ENCODE peak calls at places on chromosome 6, in five cellular contexts. B is spleen, D is heart left ventricle, Y is erythroblast, L is A549. S is an unnamed sample.

GRCh38 chr6:21935561-21936028 is 342.0 kb downstream of the SOX4 start:
- DNase-seq in B (no peak), L (no peak), Y (peak), D (no peak), S (no peak)

GRCh38 chr6:1698527-1698926 is 88.8 kb downstream of the FOXC1 start:
- DNase-seq in Y (no peak), L (no peak), D (no peak), B (no peak), S (no peak)

GRCh38 chr6:153411249-153411648 is 280.2 kb upstream of the RGS17 start:
- DNase-seq in L (no peak), D (no peak), B (no peak), Y (no peak), S (no peak)

GRCh38 chr6:111628117-111628866 is 22.6 kb upstream of the TRAF3IP2 start:
- DNase-seq in D (no peak), Y (no peak), L (no peak), B (no peak), S (no peak)

GRCh38 chr6:57109905-57110304 is 19.9 kb downstream of the ZNF451 start:
- DNase-seq in D (no peak), L (no peak), Y (no peak), B (no peak), S (no peak)

GRCh38 chr6:130620338-130620781 is 206.8 kb upstream of the SMLR1 start:
- DNase-seq in Y (no peak), B (no peak), D (no peak), L (no peak), S (no peak)

GRCh38 chr6:134714113-134714512 is 235.8 kb downstream of the ALDH8A1 start:
- DNase-seq in Y (no peak), B (no peak), L (no peak), D (no peak), S (no peak)

GRCh38 chr6:146850981-146851380 is 252.2 kb downstream of the ADGB start:
- DNase-seq in L (no peak), Y (no peak), D (no peak), B (no peak), S (no peak)

GRCh38 chr6:16764188-16764950 is 3.1 kb upstream of the ATXN1 start:
- DNase-seq in L (no peak), D (no peak), Y (no peak), B (no peak), S (no peak)

GRCh38 chr6:34242252-34243130 is 5.8 kb downstream of the HMGA1 start:
- DNase-seq in Y (no peak), D (no peak), B (peak), L (no peak), S (peak)

GRCh38 chr6:136550330-136551071 is at the start of gene MAP7:
- DNase-seq in L (peak), D (peak), B (peak), Y (peak), S (no peak)

GRCh38 chr6:93419304-93420162 is at the start of gene EPHA7:
- DNase-seq in B (peak), L (peak), Y (peak), D (peak), S (peak)

GRCh38 chr6:109174911-109175310 is 79.6 kb downstream of the CEP57L1 start:
- DNase-seq in D (no peak), B (no peak), L (no peak), Y (no peak), S (no peak)

GRCh38 chr6:51112731-51113130 is 294.1 kb downstream of the TFAP2B start:
- DNase-seq in L (no peak), Y (no peak), D (no peak), B (no peak), S (no peak)

GRCh38 chr6:106372838-106373501 is 12.5 kb downstream of the CRYBG1 start:
- DNase-seq in D (no peak), B (no peak), L (no peak), Y (no peak), S (no peak)

GRCh38 chr6:41707565-41708200 is 27.7 kb downstream of the TFEB start:
- DNase-seq in B (peak), D (no peak), Y (no peak), L (no peak), S (no peak)

GRCh38 chr6:168934856-168935627 is 318.6 kb downstream of the THBS2 start:
- DNase-seq in L (no peak), D (no peak), Y (no peak), B (no peak), S (peak)

GRCh38 chr6:98871057-98871456 is 36.7 kb downstream of the POU3F2 start:
- DNase-seq in B (no peak), L (no peak), Y (no peak), D (no peak), S (no peak)

GRCh38 chr6:170177383-170178265 is 113.3 kb downstream of the DLL1 start:
- DNase-seq in Y (peak), B (peak), L (no peak), D (no peak), S (peak)

GRCh38 chr6:33215761-33216649 is 7.7 kb downstream of the RING1 start:
- DNase-seq in L (no peak), Y (no peak), D (no peak), B (no peak), S (no peak)

GRCh38 chr6:9795880-9796279 is 619.0 kb downstream of the TFAP2A start:
- DNase-seq in D (no peak), Y (no peak), L (no peak), B (no peak), S (no peak)

GRCh38 chr6:116159782-116160524 is 34.0 kb upstream of the COL10A1 start:
- DNase-seq in B (no peak), D (no peak), Y (no peak), L (no peak), S (no peak)

GRCh38 chr6:169804427-169804826 is 53.0 kb downstream of the ERMARD start:
- DNase-seq in Y (no peak), D (no peak), L (no peak), B (no peak), S (peak)

GRCh38 chr6:154377726-154378125 is 21.1 kb upstream of the IPCEF1 start:
- DNase-seq in D (no peak), Y (no peak), B (no peak), L (no peak), S (no peak)

GRCh38 chr6:44254957-44255808 is 2.1 kb downstream of the SLC35B2 start:
- DNase-seq in D (no peak), Y (no peak), B (peak), L (peak), S (no peak)

GRCh38 chr6:135434095-135434494 is 63.4 kb downstream of the AHI1 start:
- DNase-seq in Y (no peak), L (no peak), B (no peak), D (no peak), S (no peak)

GRCh38 chr6:105753184-105754097 is 332.7 kb upstream of the PRDM1 start:
- DNase-seq in D (no peak), Y (no peak), L (no peak), B (no peak), S (no peak)

GRCh38 chr6:55822815-55823214 is 52.6 kb downstream of the BMP5 start:
- DNase-seq in Y (no peak), B (no peak), D (no peak), L (no peak), S (no peak)

GRCh38 chr6:125773387-125774341 is 17.1 kb upstream of the NCOA7 start:
- DNase-seq in B (no peak), L (no peak), Y (no peak), D (no peak), S (no peak)

GRCh38 chr6:89048985-89049384 is 31.6 kb upstream of the PNRC1 start:
- DNase-seq in D (no peak), L (no peak), B (no peak), Y (no peak), S (no peak)

GRCh38 chr6:122405417-122405816 is 6.0 kb downstream of the HSF2 start:
- DNase-seq in D (no peak), L (no peak), B (no peak), Y (peak), S (no peak)

GRCh38 chr6:21115111-21115510 is 478.4 kb upstream of the SOX4 start:
- DNase-seq in D (no peak), Y (no peak), B (no peak), L (no peak), S (no peak)

GRCh38 chr6:162123797-162124196 is 603.8 kb downstream of the PRKN start:
- DNase-seq in B (no peak), D (peak), L (peak), Y (no peak), S (peak)

GRCh38 chr6:99995916-99996315 is 1.9 kb upstream of the MCHR2 start:
- DNase-seq in B (no peak), L (no peak), D (no peak), Y (no peak), S (no peak)

DNA sequence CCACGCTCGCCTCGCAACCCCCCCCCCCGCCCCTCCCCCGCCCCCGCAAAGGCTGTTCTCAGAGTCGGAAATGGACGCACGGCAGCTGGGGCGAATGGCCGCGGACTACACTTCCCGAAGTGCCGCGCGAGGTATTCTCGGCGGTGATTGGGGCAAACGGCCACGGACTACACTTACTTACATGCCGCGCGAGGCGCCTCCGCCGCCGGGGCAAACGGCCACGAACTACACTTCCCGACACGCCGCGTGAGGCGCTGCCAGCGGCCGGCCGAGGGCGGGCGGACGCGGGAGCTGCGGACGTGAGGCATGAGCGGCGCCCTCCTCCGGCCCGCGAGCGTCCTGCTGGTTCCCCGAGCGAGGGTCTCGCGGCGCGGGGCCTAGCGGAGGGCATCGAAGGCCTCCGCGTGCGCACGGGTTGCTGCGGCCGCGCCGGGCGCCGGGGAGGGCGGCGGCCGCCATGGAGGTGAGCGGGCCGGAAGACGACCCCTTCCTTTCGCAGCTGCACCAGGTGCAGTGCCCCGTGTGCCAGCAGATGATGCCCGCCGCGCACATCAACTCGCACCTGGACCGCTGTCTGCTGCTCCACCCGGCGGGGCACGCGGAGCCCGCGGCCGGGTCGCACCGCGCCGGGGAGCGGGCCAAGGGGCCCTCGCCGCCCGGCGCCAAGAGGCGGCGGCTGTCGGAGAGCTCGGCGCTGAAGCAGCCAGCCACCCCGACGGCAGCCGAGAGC is at the start of gene WRNIP1:
- DNase-seq in D (peak), B (peak), L (peak), Y (peak), S (peak)
- TF ChIP-seq POLR2A in D (peak), B (peak), L (peak), Y (peak), S (peak)

GRCh38 chr6:29748391-29749352 is 25.4 kb downstream of the HLA-F start:
- DNase-seq in Y (peak), D (peak), L (peak), B (peak), S (peak)
- TF ChIP-seq POLR2A in Y (peak), D (peak), L (peak), B (no peak), S (peak)

DNA sequence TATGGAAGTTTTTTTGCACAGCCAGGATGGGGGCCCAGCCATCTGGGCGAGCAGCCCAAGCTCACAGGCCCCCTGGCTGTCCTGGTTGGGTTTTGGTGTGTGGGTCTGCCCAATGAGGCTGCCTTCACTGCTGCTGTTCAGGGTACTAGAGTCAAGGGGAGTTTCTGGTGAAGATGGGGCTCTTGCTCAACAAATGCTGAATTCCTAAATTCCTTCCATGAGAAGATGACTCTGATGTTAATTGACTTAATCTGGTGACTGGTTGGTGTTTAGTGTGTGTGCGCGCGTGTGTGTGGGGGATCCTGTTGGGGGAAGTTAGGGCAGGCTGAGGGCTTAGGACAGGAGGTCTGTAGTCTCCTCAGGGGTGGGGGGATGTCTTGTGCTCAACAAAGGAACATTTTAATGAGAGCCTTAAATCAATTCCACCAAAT is 1.9 kb downstream of the PTK7 start:
- DNase-seq in B (no peak), D (no peak), Y (no peak), L (no peak), S (no peak)
- TF ChIP-seq POLR2A in B (no peak), D (no peak), Y (no peak), L (no peak), S (no peak)

GRCh38 chr6:6684365-6684833 is 95.9 kb downstream of the LY86 start:
- DNase-seq in D (no peak), B (no peak), L (no peak), Y (peak), S (no peak)
- TF ChIP-seq POLR2A in D (no peak), B (no peak), L (no peak), Y (peak), S (no peak)

GRCh38 chr6:53794720-53795253 is at the start of gene LRRC1:
- DNase-seq in D (peak), B (peak), L (peak), Y (peak), S (peak)
- TF ChIP-seq POLR2A in D (peak), B (peak), L (peak), Y (no peak), S (no peak)

DNA sequence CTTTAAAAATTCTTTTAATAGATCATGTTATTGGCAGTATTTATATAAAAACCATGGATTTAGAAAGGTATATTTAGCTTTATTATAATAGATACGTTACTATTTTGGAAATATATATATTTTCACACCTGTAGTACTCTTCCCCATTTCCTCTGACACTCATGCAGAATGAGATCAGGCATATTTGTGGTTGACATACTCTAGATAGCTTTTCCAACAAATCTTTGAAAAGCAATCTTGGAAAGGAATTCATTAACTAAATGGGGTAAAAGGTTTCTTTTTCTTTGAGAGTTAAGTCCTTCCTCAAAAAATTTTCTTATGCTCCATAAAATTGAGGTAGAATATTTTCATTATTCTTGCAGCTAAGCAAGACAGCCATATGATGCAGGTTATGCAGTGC is 14.5 kb downstream of the ASF1A start:
- DNase-seq in L (no peak), D (no peak), B (no peak), Y (no peak), S (no peak)
- TF ChIP-seq POLR2A in L (no peak), D (no peak), B (no peak), Y (no peak), S (no peak)

DNA sequence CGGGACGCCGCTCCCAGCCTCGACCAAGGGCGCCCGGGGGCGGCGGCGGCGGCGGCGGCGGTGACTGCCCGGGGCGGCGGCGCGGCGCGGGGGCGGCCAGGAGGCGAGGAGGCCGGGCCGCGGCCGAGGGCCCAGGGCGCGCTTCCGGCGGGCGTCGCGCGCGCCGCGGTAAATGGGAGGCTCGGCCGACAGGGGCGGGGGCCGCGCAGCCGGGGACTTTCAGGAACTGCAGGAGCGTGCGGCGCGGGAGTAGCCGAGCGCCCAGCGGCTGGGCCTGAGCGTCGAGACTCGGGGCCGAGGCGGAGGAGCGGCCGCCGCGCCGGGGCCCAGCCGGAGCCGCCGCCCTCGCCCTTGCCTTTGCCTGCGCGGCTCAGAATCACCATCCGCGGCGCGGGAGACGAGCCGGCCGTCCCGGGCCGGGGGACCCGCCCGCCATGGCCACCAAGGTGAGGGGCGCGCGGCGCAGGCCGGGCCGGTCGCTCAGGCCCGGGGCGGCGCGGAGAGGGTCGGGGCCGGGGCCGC is at the start of gene SNX9:
- DNase-seq in B (peak), L (peak), Y (peak), D (peak), S (no peak)
- TF ChIP-seq POLR2A in B (peak), L (peak), Y (no peak), D (peak), S (no peak)